ENCODE peak calls at places on chromosome 5, in eight cellular contexts. One of them, this sample, is unnamed.
A peak's percentile ranks its signal among the peaks of the same experiment; 100 is the strongest.

GRCh38 chr5:112977440-112977861 is 853 bp downstream of the DCP2 start:
- DNase-seq in fibroblast of gingiva: no peak
- DNase-seq in NCI-H187 treated with DMSO at 0.1 percent for 48 hours: no peak
- DNase-seq in NCI-H2029 treated with DMSO at 0.1 percent for 48 hours: no peak
- DNase-seq in SJSA1: peak; percentile 59
- DNase-seq in activated naive CD8-positive, alpha-beta T cell treated with anti-CD3 and anti-CD28 coated beads, Interleukin-2, amount 10 ng/mL, durations not matched to agents 7 days and 5 days: no peak
- DNase-seq in stimulated activated CD4-positive, alpha-beta T cell treated with anti-CD3 and anti-CD28 coated beads, Interleukin-1b, Interleukin-23, amount 100 ng/mL, for 48 hours: no peak
- DNase-seq in AG20443: no peak
- DNase-seq in this sample: no peak

GRCh38 chr5:137615171-137615775 is 116.1 kb upstream of the SPOCK1 start:
- DNase-seq in stimulated activated CD4-positive, alpha-beta T cell treated with anti-CD3 and anti-CD28 coated beads, Interleukin-1b, Interleukin-23, amount 100 ng/mL, for 48 hours: no peak
- DNase-seq in fibroblast of gingiva: no peak
- DNase-seq in NCI-H187 treated with DMSO at 0.1 percent for 48 hours: no peak
- DNase-seq in NCI-H2029 treated with DMSO at 0.1 percent for 48 hours: no peak
- DNase-seq in SJSA1: no peak
- DNase-seq in AG20443: no peak
- DNase-seq in activated naive CD8-positive, alpha-beta T cell treated with anti-CD3 and anti-CD28 coated beads, Interleukin-2, amount 10 ng/mL, durations not matched to agents 7 days and 5 days: no peak
- DNase-seq in this sample: no peak

GRCh38 chr5:41925555-41925946 is 470 bp downstream of the FBXO4 start:
- DNase-seq in fibroblast of gingiva: peak; percentile 30
- DNase-seq in NCI-H187 treated with DMSO at 0.1 percent for 48 hours: no peak
- DNase-seq in activated naive CD8-positive, alpha-beta T cell treated with anti-CD3 and anti-CD28 coated beads, Interleukin-2, amount 10 ng/mL, durations not matched to agents 7 days and 5 days: no peak
- DNase-seq in AG20443: no peak
- DNase-seq in stimulated activated CD4-positive, alpha-beta T cell treated with anti-CD3 and anti-CD28 coated beads, Interleukin-1b, Interleukin-23, amount 100 ng/mL, for 48 hours: peak; percentile 25
- DNase-seq in NCI-H2029 treated with DMSO at 0.1 percent for 48 hours: peak; percentile 9
- DNase-seq in SJSA1: peak; percentile 82
- DNase-seq in this sample: peak; percentile 56

GRCh38 chr5:29930316-29930715 is 1263.2 kb upstream of the CDH6 start:
- DNase-seq in fibroblast of gingiva: no peak
- DNase-seq in AG20443: no peak
- DNase-seq in activated naive CD8-positive, alpha-beta T cell treated with anti-CD3 and anti-CD28 coated beads, Interleukin-2, amount 10 ng/mL, durations not matched to agents 7 days and 5 days: no peak
- DNase-seq in NCI-H2029 treated with DMSO at 0.1 percent for 48 hours: no peak
- DNase-seq in SJSA1: no peak
- DNase-seq in stimulated activated CD4-positive, alpha-beta T cell treated with anti-CD3 and anti-CD28 coated beads, Interleukin-1b, Interleukin-23, amount 100 ng/mL, for 48 hours: no peak
- DNase-seq in NCI-H187 treated with DMSO at 0.1 percent for 48 hours: no peak
- DNase-seq in this sample: no peak

GRCh38 chr5:35598707-35599370 is 18.8 kb upstream of the SPEF2 start:
- DNase-seq in activated naive CD8-positive, alpha-beta T cell treated with anti-CD3 and anti-CD28 coated beads, Interleukin-2, amount 10 ng/mL, durations not matched to agents 7 days and 5 days: no peak
- DNase-seq in fibroblast of gingiva: no peak
- DNase-seq in AG20443: no peak
- DNase-seq in SJSA1: no peak
- DNase-seq in NCI-H187 treated with DMSO at 0.1 percent for 48 hours: no peak
- DNase-seq in NCI-H2029 treated with DMSO at 0.1 percent for 48 hours: no peak
- DNase-seq in stimulated activated CD4-positive, alpha-beta T cell treated with anti-CD3 and anti-CD28 coated beads, Interleukin-1b, Interleukin-23, amount 100 ng/mL, for 48 hours: no peak
- DNase-seq in this sample: no peak

GRCh38 chr5:149432377-149432776 is 53.3 kb upstream of the IL17B start:
- DNase-seq in AG20443: no peak
- DNase-seq in NCI-H187 treated with DMSO at 0.1 percent for 48 hours: no peak
- DNase-seq in fibroblast of gingiva: no peak
- DNase-seq in SJSA1: no peak
- DNase-seq in NCI-H2029 treated with DMSO at 0.1 percent for 48 hours: no peak
- DNase-seq in activated naive CD8-positive, alpha-beta T cell treated with anti-CD3 and anti-CD28 coated beads, Interleukin-2, amount 10 ng/mL, durations not matched to agents 7 days and 5 days: no peak
- DNase-seq in stimulated activated CD4-positive, alpha-beta T cell treated with anti-CD3 and anti-CD28 coated beads, Interleukin-1b, Interleukin-23, amount 100 ng/mL, for 48 hours: no peak
- DNase-seq in this sample: no peak

GRCh38 chr5:66872688-66873333 is 276.6 kb downstream of the MAST4 start:
- DNase-seq in NCI-H187 treated with DMSO at 0.1 percent for 48 hours: no peak
- DNase-seq in NCI-H2029 treated with DMSO at 0.1 percent for 48 hours: no peak
- DNase-seq in AG20443: no peak
- DNase-seq in fibroblast of gingiva: no peak
- DNase-seq in activated naive CD8-positive, alpha-beta T cell treated with anti-CD3 and anti-CD28 coated beads, Interleukin-2, amount 10 ng/mL, durations not matched to agents 7 days and 5 days: no peak
- DNase-seq in stimulated activated CD4-positive, alpha-beta T cell treated with anti-CD3 and anti-CD28 coated beads, Interleukin-1b, Interleukin-23, amount 100 ng/mL, for 48 hours: no peak
- DNase-seq in SJSA1: no peak
- DNase-seq in this sample: no peak

GRCh38 chr5:132100672-132101261 is 27.2 kb downstream of the CSF2 start:
- DNase-seq in NCI-H187 treated with DMSO at 0.1 percent for 48 hours: no peak
- DNase-seq in AG20443: no peak
- DNase-seq in NCI-H2029 treated with DMSO at 0.1 percent for 48 hours: no peak
- DNase-seq in SJSA1: no peak
- DNase-seq in fibroblast of gingiva: no peak
- DNase-seq in stimulated activated CD4-positive, alpha-beta T cell treated with anti-CD3 and anti-CD28 coated beads, Interleukin-1b, Interleukin-23, amount 100 ng/mL, for 48 hours: peak; percentile 74
- DNase-seq in activated naive CD8-positive, alpha-beta T cell treated with anti-CD3 and anti-CD28 coated beads, Interleukin-2, amount 10 ng/mL, durations not matched to agents 7 days and 5 days: no peak
- DNase-seq in this sample: no peak

GRCh38 chr5:71503536-71503935 is 48.1 kb downstream of the BDP1 start:
- DNase-seq in fibroblast of gingiva: no peak
- DNase-seq in SJSA1: no peak
- DNase-seq in NCI-H2029 treated with DMSO at 0.1 percent for 48 hours: no peak
- DNase-seq in stimulated activated CD4-positive, alpha-beta T cell treated with anti-CD3 and anti-CD28 coated beads, Interleukin-1b, Interleukin-23, amount 100 ng/mL, for 48 hours: no peak
- DNase-seq in AG20443: no peak
- DNase-seq in NCI-H187 treated with DMSO at 0.1 percent for 48 hours: no peak
- DNase-seq in activated naive CD8-positive, alpha-beta T cell treated with anti-CD3 and anti-CD28 coated beads, Interleukin-2, amount 10 ng/mL, durations not matched to agents 7 days and 5 days: no peak
- DNase-seq in this sample: no peak

GRCh38 chr5:127311349-127311748 is 20.8 kb downstream of the MEGF10 start:
- DNase-seq in fibroblast of gingiva: no peak
- DNase-seq in activated naive CD8-positive, alpha-beta T cell treated with anti-CD3 and anti-CD28 coated beads, Interleukin-2, amount 10 ng/mL, durations not matched to agents 7 days and 5 days: no peak
- DNase-seq in SJSA1: no peak
- DNase-seq in NCI-H187 treated with DMSO at 0.1 percent for 48 hours: no peak
- DNase-seq in stimulated activated CD4-positive, alpha-beta T cell treated with anti-CD3 and anti-CD28 coated beads, Interleukin-1b, Interleukin-23, amount 100 ng/mL, for 48 hours: no peak
- DNase-seq in AG20443: no peak
- DNase-seq in NCI-H2029 treated with DMSO at 0.1 percent for 48 hours: no peak
- DNase-seq in this sample: no peak

GRCh38 chr5:175741556-175741955 is 83.7 kb downstream of the HRH2 start:
- DNase-seq in activated naive CD8-positive, alpha-beta T cell treated with anti-CD3 and anti-CD28 coated beads, Interleukin-2, amount 10 ng/mL, durations not matched to agents 7 days and 5 days: no peak
- DNase-seq in AG20443: no peak
- DNase-seq in NCI-H187 treated with DMSO at 0.1 percent for 48 hours: no peak
- DNase-seq in stimulated activated CD4-positive, alpha-beta T cell treated with anti-CD3 and anti-CD28 coated beads, Interleukin-1b, Interleukin-23, amount 100 ng/mL, for 48 hours: no peak
- DNase-seq in fibroblast of gingiva: no peak
- DNase-seq in NCI-H2029 treated with DMSO at 0.1 percent for 48 hours: no peak
- DNase-seq in SJSA1: no peak
- DNase-seq in this sample: no peak

GRCh38 chr5:132417889-132418432 is 48.5 kb downstream of the SLC22A5 start:
- DNase-seq in fibroblast of gingiva: no peak
- DNase-seq in SJSA1: no peak
- DNase-seq in stimulated activated CD4-positive, alpha-beta T cell treated with anti-CD3 and anti-CD28 coated beads, Interleukin-1b, Interleukin-23, amount 100 ng/mL, for 48 hours: no peak
- DNase-seq in activated naive CD8-positive, alpha-beta T cell treated with anti-CD3 and anti-CD28 coated beads, Interleukin-2, amount 10 ng/mL, durations not matched to agents 7 days and 5 days: no peak
- DNase-seq in AG20443: no peak
- DNase-seq in NCI-H2029 treated with DMSO at 0.1 percent for 48 hours: no peak
- DNase-seq in NCI-H187 treated with DMSO at 0.1 percent for 48 hours: no peak
- DNase-seq in this sample: no peak

GRCh38 chr5:158875272-158875679 is 224.4 kb downstream of the EBF1 start:
- DNase-seq in fibroblast of gingiva: peak; percentile 52
- DNase-seq in SJSA1: peak; percentile 58
- DNase-seq in NCI-H2029 treated with DMSO at 0.1 percent for 48 hours: no peak
- DNase-seq in activated naive CD8-positive, alpha-beta T cell treated with anti-CD3 and anti-CD28 coated beads, Interleukin-2, amount 10 ng/mL, durations not matched to agents 7 days and 5 days: no peak
- DNase-seq in stimulated activated CD4-positive, alpha-beta T cell treated with anti-CD3 and anti-CD28 coated beads, Interleukin-1b, Interleukin-23, amount 100 ng/mL, for 48 hours: no peak
- DNase-seq in NCI-H187 treated with DMSO at 0.1 percent for 48 hours: no peak
- DNase-seq in AG20443: peak; percentile 53
- DNase-seq in this sample: peak; percentile 61

GRCh38 chr5:104659497-104659896 is 1096.9 kb upstream of the NUDT12 start:
- DNase-seq in stimulated activated CD4-positive, alpha-beta T cell treated with anti-CD3 and anti-CD28 coated beads, Interleukin-1b, Interleukin-23, amount 100 ng/mL, for 48 hours: no peak
- DNase-seq in NCI-H2029 treated with DMSO at 0.1 percent for 48 hours: no peak
- DNase-seq in fibroblast of gingiva: no peak
- DNase-seq in SJSA1: no peak
- DNase-seq in activated naive CD8-positive, alpha-beta T cell treated with anti-CD3 and anti-CD28 coated beads, Interleukin-2, amount 10 ng/mL, durations not matched to agents 7 days and 5 days: no peak
- DNase-seq in AG20443: no peak
- DNase-seq in NCI-H187 treated with DMSO at 0.1 percent for 48 hours: no peak
- DNase-seq in this sample: no peak

GRCh38 chr5:179194201-179194910 is 134.2 kb downstream of the ZNF354C start:
- DNase-seq in AG20443: no peak
- DNase-seq in NCI-H2029 treated with DMSO at 0.1 percent for 48 hours: no peak
- DNase-seq in SJSA1: no peak
- DNase-seq in activated naive CD8-positive, alpha-beta T cell treated with anti-CD3 and anti-CD28 coated beads, Interleukin-2, amount 10 ng/mL, durations not matched to agents 7 days and 5 days: peak; percentile 10
- DNase-seq in fibroblast of gingiva: no peak
- DNase-seq in NCI-H187 treated with DMSO at 0.1 percent for 48 hours: no peak
- DNase-seq in stimulated activated CD4-positive, alpha-beta T cell treated with anti-CD3 and anti-CD28 coated beads, Interleukin-1b, Interleukin-23, amount 100 ng/mL, for 48 hours: no peak
- DNase-seq in this sample: no peak

GRCh38 chr5:24633705-24634325 is 11.0 kb downstream of the CDH10 start:
- DNase-seq in activated naive CD8-positive, alpha-beta T cell treated with anti-CD3 and anti-CD28 coated beads, Interleukin-2, amount 10 ng/mL, durations not matched to agents 7 days and 5 days: no peak
- DNase-seq in NCI-H187 treated with DMSO at 0.1 percent for 48 hours: no peak
- DNase-seq in NCI-H2029 treated with DMSO at 0.1 percent for 48 hours: peak; percentile 17
- DNase-seq in SJSA1: no peak
- DNase-seq in stimulated activated CD4-positive, alpha-beta T cell treated with anti-CD3 and anti-CD28 coated beads, Interleukin-1b, Interleukin-23, amount 100 ng/mL, for 48 hours: no peak
- DNase-seq in AG20443: peak; percentile 15
- DNase-seq in fibroblast of gingiva: no peak
- DNase-seq in this sample: peak; percentile 2

GRCh38 chr5:135885031-135885430 is 10.6 kb downstream of the IL9 start:
- DNase-seq in NCI-H187 treated with DMSO at 0.1 percent for 48 hours: no peak
- DNase-seq in stimulated activated CD4-positive, alpha-beta T cell treated with anti-CD3 and anti-CD28 coated beads, Interleukin-1b, Interleukin-23, amount 100 ng/mL, for 48 hours: no peak
- DNase-seq in NCI-H2029 treated with DMSO at 0.1 percent for 48 hours: no peak
- DNase-seq in AG20443: no peak
- DNase-seq in activated naive CD8-positive, alpha-beta T cell treated with anti-CD3 and anti-CD28 coated beads, Interleukin-2, amount 10 ng/mL, durations not matched to agents 7 days and 5 days: no peak
- DNase-seq in SJSA1: no peak
- DNase-seq in fibroblast of gingiva: no peak
- DNase-seq in this sample: no peak

GRCh38 chr5:163622796-163623195 is 117.4 kb downstream of the MAT2B start:
- DNase-seq in NCI-H187 treated with DMSO at 0.1 percent for 48 hours: no peak
- DNase-seq in SJSA1: no peak
- DNase-seq in activated naive CD8-positive, alpha-beta T cell treated with anti-CD3 and anti-CD28 coated beads, Interleukin-2, amount 10 ng/mL, durations not matched to agents 7 days and 5 days: no peak
- DNase-seq in stimulated activated CD4-positive, alpha-beta T cell treated with anti-CD3 and anti-CD28 coated beads, Interleukin-1b, Interleukin-23, amount 100 ng/mL, for 48 hours: no peak
- DNase-seq in fibroblast of gingiva: no peak
- DNase-seq in NCI-H2029 treated with DMSO at 0.1 percent for 48 hours: no peak
- DNase-seq in AG20443: no peak
- DNase-seq in this sample: no peak

GRCh38 chr5:135476615-135477493 is 24.7 kb upstream of the TIFAB start:
- DNase-seq in NCI-H187 treated with DMSO at 0.1 percent for 48 hours: no peak
- DNase-seq in AG20443: no peak
- DNase-seq in fibroblast of gingiva: no peak
- DNase-seq in NCI-H2029 treated with DMSO at 0.1 percent for 48 hours: no peak
- DNase-seq in activated naive CD8-positive, alpha-beta T cell treated with anti-CD3 and anti-CD28 coated beads, Interleukin-2, amount 10 ng/mL, durations not matched to agents 7 days and 5 days: peak; percentile 2
- DNase-seq in SJSA1: no peak
- DNase-seq in stimulated activated CD4-positive, alpha-beta T cell treated with anti-CD3 and anti-CD28 coated beads, Interleukin-1b, Interleukin-23, amount 100 ng/mL, for 48 hours: no peak
- DNase-seq in this sample: no peak

GRCh38 chr5:92378961-92379611 is 996.0 kb upstream of the ARRDC3 start:
- DNase-seq in activated naive CD8-positive, alpha-beta T cell treated with anti-CD3 and anti-CD28 coated beads, Interleukin-2, amount 10 ng/mL, durations not matched to agents 7 days and 5 days: no peak
- DNase-seq in fibroblast of gingiva: no peak
- DNase-seq in stimulated activated CD4-positive, alpha-beta T cell treated with anti-CD3 and anti-CD28 coated beads, Interleukin-1b, Interleukin-23, amount 100 ng/mL, for 48 hours: no peak
- DNase-seq in AG20443: no peak
- DNase-seq in NCI-H187 treated with DMSO at 0.1 percent for 48 hours: no peak
- DNase-seq in NCI-H2029 treated with DMSO at 0.1 percent for 48 hours: no peak
- DNase-seq in SJSA1: no peak
- DNase-seq in this sample: peak; percentile 33

GRCh38 chr5:37002176-37002751 is 125.7 kb downstream of the NIPBL start:
- DNase-seq in stimulated activated CD4-positive, alpha-beta T cell treated with anti-CD3 and anti-CD28 coated beads, Interleukin-1b, Interleukin-23, amount 100 ng/mL, for 48 hours: no peak
- DNase-seq in activated naive CD8-positive, alpha-beta T cell treated with anti-CD3 and anti-CD28 coated beads, Interleukin-2, amount 10 ng/mL, durations not matched to agents 7 days and 5 days: no peak
- DNase-seq in NCI-H2029 treated with DMSO at 0.1 percent for 48 hours: no peak
- DNase-seq in SJSA1: no peak
- DNase-seq in fibroblast of gingiva: no peak
- DNase-seq in AG20443: no peak
- DNase-seq in NCI-H187 treated with DMSO at 0.1 percent for 48 hours: no peak
- DNase-seq in this sample: no peak

GRCh38 chr5:131224387-131225191 is 39.3 kb upstream of the CDC42SE2 start:
- DNase-seq in SJSA1: no peak
- DNase-seq in AG20443: no peak
- DNase-seq in activated naive CD8-positive, alpha-beta T cell treated with anti-CD3 and anti-CD28 coated beads, Interleukin-2, amount 10 ng/mL, durations not matched to agents 7 days and 5 days: peak; percentile 36
- DNase-seq in NCI-H2029 treated with DMSO at 0.1 percent for 48 hours: no peak
- DNase-seq in fibroblast of gingiva: no peak
- DNase-seq in stimulated activated CD4-positive, alpha-beta T cell treated with anti-CD3 and anti-CD28 coated beads, Interleukin-1b, Interleukin-23, amount 100 ng/mL, for 48 hours: no peak
- DNase-seq in NCI-H187 treated with DMSO at 0.1 percent for 48 hours: no peak
- DNase-seq in this sample: no peak

GRCh38 chr5:89847743-89848142 is 561.8 kb downstream of the CETN3 start:
- DNase-seq in AG20443: no peak
- DNase-seq in NCI-H2029 treated with DMSO at 0.1 percent for 48 hours: no peak
- DNase-seq in SJSA1: no peak
- DNase-seq in activated naive CD8-positive, alpha-beta T cell treated with anti-CD3 and anti-CD28 coated beads, Interleukin-2, amount 10 ng/mL, durations not matched to agents 7 days and 5 days: no peak
- DNase-seq in fibroblast of gingiva: no peak
- DNase-seq in stimulated activated CD4-positive, alpha-beta T cell treated with anti-CD3 and anti-CD28 coated beads, Interleukin-1b, Interleukin-23, amount 100 ng/mL, for 48 hours: no peak
- DNase-seq in NCI-H187 treated with DMSO at 0.1 percent for 48 hours: no peak
- DNase-seq in this sample: peak; percentile 29

GRCh38 chr5:119878712-119879111 is 249.4 kb downstream of the FAM170A start:
- DNase-seq in activated naive CD8-positive, alpha-beta T cell treated with anti-CD3 and anti-CD28 coated beads, Interleukin-2, amount 10 ng/mL, durations not matched to agents 7 days and 5 days: no peak
- DNase-seq in SJSA1: no peak
- DNase-seq in AG20443: no peak
- DNase-seq in NCI-H187 treated with DMSO at 0.1 percent for 48 hours: no peak
- DNase-seq in stimulated activated CD4-positive, alpha-beta T cell treated with anti-CD3 and anti-CD28 coated beads, Interleukin-1b, Interleukin-23, amount 100 ng/mL, for 48 hours: no peak
- DNase-seq in NCI-H2029 treated with DMSO at 0.1 percent for 48 hours: no peak
- DNase-seq in fibroblast of gingiva: no peak
- DNase-seq in this sample: no peak

GRCh38 chr5:20098695-20099094 is 110.7 kb upstream of the CDH18 start:
- DNase-seq in AG20443: no peak
- DNase-seq in activated naive CD8-positive, alpha-beta T cell treated with anti-CD3 and anti-CD28 coated beads, Interleukin-2, amount 10 ng/mL, durations not matched to agents 7 days and 5 days: no peak
- DNase-seq in fibroblast of gingiva: no peak
- DNase-seq in NCI-H2029 treated with DMSO at 0.1 percent for 48 hours: no peak
- DNase-seq in stimulated activated CD4-positive, alpha-beta T cell treated with anti-CD3 and anti-CD28 coated beads, Interleukin-1b, Interleukin-23, amount 100 ng/mL, for 48 hours: no peak
- DNase-seq in SJSA1: no peak
- DNase-seq in NCI-H187 treated with DMSO at 0.1 percent for 48 hours: no peak
- DNase-seq in this sample: no peak

GRCh38 chr5:128815201-128815600 is 150.1 kb upstream of the SLC27A6 start:
- DNase-seq in NCI-H2029 treated with DMSO at 0.1 percent for 48 hours: no peak
- DNase-seq in SJSA1: no peak
- DNase-seq in NCI-H187 treated with DMSO at 0.1 percent for 48 hours: no peak
- DNase-seq in stimulated activated CD4-positive, alpha-beta T cell treated with anti-CD3 and anti-CD28 coated beads, Interleukin-1b, Interleukin-23, amount 100 ng/mL, for 48 hours: no peak
- DNase-seq in AG20443: no peak
- DNase-seq in fibroblast of gingiva: peak; percentile 1
- DNase-seq in activated naive CD8-positive, alpha-beta T cell treated with anti-CD3 and anti-CD28 coated beads, Interleukin-2, amount 10 ng/mL, durations not matched to agents 7 days and 5 days: no peak
- DNase-seq in this sample: peak; percentile 1

GRCh38 chr5:120655828-120656435 is 191.8 kb downstream of the PRR16 start:
- DNase-seq in NCI-H2029 treated with DMSO at 0.1 percent for 48 hours: no peak
- DNase-seq in fibroblast of gingiva: peak; percentile 10
- DNase-seq in AG20443: peak; percentile 15
- DNase-seq in SJSA1: peak; percentile 44
- DNase-seq in NCI-H187 treated with DMSO at 0.1 percent for 48 hours: no peak
- DNase-seq in activated naive CD8-positive, alpha-beta T cell treated with anti-CD3 and anti-CD28 coated beads, Interleukin-2, amount 10 ng/mL, durations not matched to agents 7 days and 5 days: no peak
- DNase-seq in stimulated activated CD4-positive, alpha-beta T cell treated with anti-CD3 and anti-CD28 coated beads, Interleukin-1b, Interleukin-23, amount 100 ng/mL, for 48 hours: peak; percentile 1
- DNase-seq in this sample: no peak

GRCh38 chr5:60473654-60474053 is 226.3 kb downstream of the DEPDC1B start:
- DNase-seq in NCI-H187 treated with DMSO at 0.1 percent for 48 hours: no peak
- DNase-seq in NCI-H2029 treated with DMSO at 0.1 percent for 48 hours: no peak
- DNase-seq in stimulated activated CD4-positive, alpha-beta T cell treated with anti-CD3 and anti-CD28 coated beads, Interleukin-1b, Interleukin-23, amount 100 ng/mL, for 48 hours: no peak
- DNase-seq in SJSA1: no peak
- DNase-seq in activated naive CD8-positive, alpha-beta T cell treated with anti-CD3 and anti-CD28 coated beads, Interleukin-2, amount 10 ng/mL, durations not matched to agents 7 days and 5 days: no peak
- DNase-seq in AG20443: no peak
- DNase-seq in fibroblast of gingiva: no peak
- DNase-seq in this sample: no peak

GRCh38 chr5:98770158-98770910 is 3.1 kb upstream of the RGMB start:
- DNase-seq in activated naive CD8-positive, alpha-beta T cell treated with anti-CD3 and anti-CD28 coated beads, Interleukin-2, amount 10 ng/mL, durations not matched to agents 7 days and 5 days: peak; percentile 48
- DNase-seq in NCI-H187 treated with DMSO at 0.1 percent for 48 hours: no peak
- DNase-seq in AG20443: no peak
- DNase-seq in stimulated activated CD4-positive, alpha-beta T cell treated with anti-CD3 and anti-CD28 coated beads, Interleukin-1b, Interleukin-23, amount 100 ng/mL, for 48 hours: no peak
- DNase-seq in SJSA1: no peak
- DNase-seq in NCI-H2029 treated with DMSO at 0.1 percent for 48 hours: peak; percentile 48
- DNase-seq in fibroblast of gingiva: peak; percentile 67
- DNase-seq in this sample: peak; percentile 53

GRCh38 chr5:134093351-134093750 is 21.1 kb upstream of the TCF7 start:
- DNase-seq in NCI-H2029 treated with DMSO at 0.1 percent for 48 hours: no peak
- DNase-seq in fibroblast of gingiva: no peak
- DNase-seq in SJSA1: no peak
- DNase-seq in stimulated activated CD4-positive, alpha-beta T cell treated with anti-CD3 and anti-CD28 coated beads, Interleukin-1b, Interleukin-23, amount 100 ng/mL, for 48 hours: no peak
- DNase-seq in activated naive CD8-positive, alpha-beta T cell treated with anti-CD3 and anti-CD28 coated beads, Interleukin-2, amount 10 ng/mL, durations not matched to agents 7 days and 5 days: no peak
- DNase-seq in NCI-H187 treated with DMSO at 0.1 percent for 48 hours: no peak
- DNase-seq in AG20443: no peak
- DNase-seq in this sample: no peak

This sample was measured in foreskin fibroblast.